ENCODE peak calls at places on chromosomes 13 and 19, in nine cellular contexts. B, M, K, P, U, V, T, I and F are unnamed samples.

GRCh38 chr13:114047358-114047881 is 73.5 kb upstream of the C13orf46 start:
- DNase-seq in B (no peak), M (no peak), K (no peak), P (no peak), U (no peak), V (peak), T (peak), I (no peak), F (no peak)

GRCh38 chr19:23665651-23666410 is 21.2 kb downstream of the ZNF675 start:
- DNase-seq in B (no peak), M (no peak), K (no peak), P (no peak), U (no peak), V (no peak), T (no peak), I (no peak), F (no peak)

GRCh38 chr19:49064029-49064629 is 489 bp downstream of the NTF4 start:
- DNase-seq in B (no peak), M (no peak), K (peak), P (no peak), U (no peak), V (no peak), T (no peak), I (no peak), F (no peak)

GRCh38 chr19:33622809-33623511 is 1.2 kb downstream of the CHST8 start:
- DNase-seq in B (no peak), M (no peak), K (no peak), P (no peak), U (no peak), V (no peak), T (no peak), I (no peak), F (no peak)

GRCh38 chr19:12065100-12065538 is 588 bp downstream of the ZNF844 start:
- DNase-seq in B (peak), M (no peak), K (no peak), P (peak), U (no peak), V (no peak), T (no peak), I (no peak), F (no peak)

GRCh38 chr19:31938675-31939074 is 406.7 kb upstream of the ZNF507 start:
- DNase-seq in B (no peak), M (no peak), K (no peak), P (no peak), U (no peak), V (no peak), T (no peak), I (no peak), F (no peak)

GRCh38 chr13:32883501-32883900 is 132.7 kb upstream of the KL start:
- DNase-seq in B (no peak), M (no peak), K (no peak), P (peak), U (peak), V (no peak), T (no peak), I (no peak), F (no peak)

GRCh38 chr13:35157143-35157755 is 215.2 kb downstream of the NBEA start:
- DNase-seq in B (no peak), M (no peak), K (peak), P (peak), U (peak), V (no peak), T (no peak), I (no peak), F (no peak)

GRCh38 chr19:58554494-58555368 is at the start of gene CHMP2A:
- DNase-seq in B (peak), M (peak), K (peak), P (peak), U (peak), V (peak), T (peak), I (peak), F (peak)

GRCh38 chr19:31625056-31625455 is 275.8 kb upstream of the TSHZ3 start:
- DNase-seq in B (no peak), M (no peak), K (no peak), P (no peak), U (no peak), V (no peak), T (no peak), I (no peak), F (no peak)

GRCh38 chr13:23778007-23778687 is 111.1 kb downstream of the MIPEP start:
- DNase-seq in B (no peak), M (no peak), K (no peak), P (no peak), U (no peak), V (no peak), T (no peak), I (no peak), F (no peak)

GRCh38 chr19:29677001-29677781 is 11.9 kb downstream of the PLEKHF1 start:
- DNase-seq in B (no peak), M (no peak), K (no peak), P (no peak), U (no peak), V (no peak), T (no peak), I (no peak), F (no peak)

GRCh38 chr13:112885782-112886268 is 83.2 kb upstream of the MCF2L start:
- DNase-seq in B (no peak), M (peak), K (peak), P (peak), U (peak), V (no peak), T (peak), I (no peak), F (peak)

GRCh38 chr19:2087621-2088100 is 8.5 kb downstream of the MOB3A start:
- DNase-seq in B (no peak), M (no peak), K (no peak), P (no peak), U (no peak), V (peak), T (no peak), I (no peak), F (no peak)

GRCh38 chr19:15419413-15420025 is 731 bp upstream of the AKAP8L start:
- DNase-seq in B (no peak), M (no peak), K (peak), P (no peak), U (no peak), V (no peak), T (no peak), I (no peak), F (no peak)

GRCh38 chr13:73945871-73946270 is 188.3 kb downstream of the KLF12 start:
- DNase-seq in B (no peak), M (peak), K (no peak), P (no peak), U (no peak), V (no peak), T (no peak), I (no peak), F (no peak)

GRCh38 chr19:28403698-28404099 is 809.3 kb downstream of the UQCRFS1 start:
- DNase-seq in B (no peak), M (no peak), K (no peak), P (no peak), U (no peak), V (no peak), T (no peak), I (no peak), F (no peak)

GRCh38 chr13:54241719-54242118 is 1213.1 kb downstream of the OLFM4 start:
- DNase-seq in B (peak), M (no peak), K (peak), P (peak), U (peak), V (no peak), T (no peak), I (no peak), F (no peak)

GRCh38 chr13:24215732-24216131 is 55.2 kb downstream of the SPATA13 start:
- DNase-seq in B (no peak), M (no peak), K (peak), P (peak), U (peak), V (no peak), T (peak), I (no peak), F (peak)

GRCh38 chr13:24500977-24501376 is 11.6 kb downstream of the PARP4 start:
- DNase-seq in B (no peak), M (no peak), K (peak), P (no peak), U (peak), V (no peak), T (no peak), I (no peak), F (no peak)

GRCh38 chr19:41588497-41589209 is 12.7 kb downstream of the CEACAM21 start:
- DNase-seq in B (no peak), M (no peak), K (peak), P (peak), U (no peak), V (no peak), T (no peak), I (no peak), F (no peak)

GRCh38 chr19:43532571-43532961 is 422 bp upstream of the ZNF575 start:
- DNase-seq in B (no peak), M (peak), K (no peak), P (no peak), U (peak), V (no peak), T (peak), I (peak), F (peak)

GRCh38 chr19:57233207-57233606 is 2.4 kb downstream of the AURKC start:
- DNase-seq in B (no peak), M (no peak), K (no peak), P (no peak), U (no peak), V (no peak), T (no peak), I (no peak), F (no peak)

GRCh38 chr19:30361107-30361447 is 11.1 kb upstream of the ZNF536 start:
- DNase-seq in B (no peak), M (no peak), K (no peak), P (no peak), U (no peak), V (no peak), T (no peak), I (no peak), F (no peak)

GRCh38 chr19:33040994-33041827 is 23.5 kb downstream of the RHPN2 start:
- DNase-seq in B (peak), M (no peak), K (peak), P (no peak), U (no peak), V (no peak), T (no peak), I (no peak), F (peak)

GRCh38 chr13:44860427-44860826 is 128.8 kb downstream of the NUFIP1 start:
- DNase-seq in B (peak), M (no peak), K (no peak), P (no peak), U (no peak), V (no peak), T (no peak), I (no peak), F (no peak)

GRCh38 chr19:13834308-13834790 is 39.1 kb downstream of the ZSWIM4 start:
- DNase-seq in B (peak), M (no peak), K (peak), P (no peak), U (no peak), V (no peak), T (peak), I (no peak), F (no peak)
- H3K4me3 ChIP-seq in B (peak), M (no peak), K (no peak), P (no peak), U (no peak), V (no peak), T (no peak), I (no peak), F (no peak)

GRCh38 chr19:46351241-46352041 is 4.6 kb downstream of the PPP5C start:
- DNase-seq in B (no peak), M (peak), K (peak), P (no peak), U (no peak), V (peak), T (peak), I (no peak), F (peak)
- H3K4me3 ChIP-seq in B (no peak), M (no peak), K (no peak), P (no peak), U (no peak), V (no peak), T (no peak), I (peak), F (peak)

DNA sequence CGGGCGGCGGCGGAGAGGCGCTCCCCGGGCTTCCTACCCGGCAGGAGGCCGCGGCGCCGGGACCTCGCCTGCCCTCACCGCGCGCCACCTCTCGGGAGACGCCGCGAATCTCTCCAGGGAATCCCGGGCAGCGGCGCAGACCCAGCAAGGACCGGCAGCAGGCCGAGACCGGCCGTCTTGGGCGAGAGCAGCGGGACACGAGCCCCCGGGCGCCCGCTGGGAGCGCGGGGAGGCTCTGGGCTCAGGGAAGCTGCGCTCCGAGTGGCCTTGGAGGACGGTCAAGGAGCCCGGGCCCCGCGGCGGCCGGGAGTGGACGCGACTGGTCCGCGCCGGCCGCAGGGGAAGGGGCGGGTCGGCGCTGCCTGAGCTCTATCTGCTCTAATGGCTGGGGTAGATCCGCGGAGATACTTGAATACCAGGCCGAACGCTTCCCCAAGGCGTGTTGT is 14.7 kb downstream of the CDX2 start:
- DNase-seq in B (no peak), M (no peak), K (no peak), P (no peak), U (no peak), V (no peak), T (no peak), I (no peak), F (peak)
- H3K4me3 ChIP-seq in B (no peak), M (peak), K (peak), P (peak), U (no peak), V (peak), T (peak), I (peak), F (peak)

GRCh38 chr13:76723551-76724232 is 162.5 kb downstream of the KCTD12 start:
- DNase-seq in B (no peak), M (no peak), K (peak), P (no peak), U (peak), V (no peak), T (no peak), I (no peak), F (no peak)
- H3K4me3 ChIP-seq in B (no peak), M (no peak), K (no peak), P (no peak), U (no peak), V (no peak), T (no peak), I (no peak), F (no peak)

GRCh38 chr13:109939105-109939504 is 152.7 kb upstream of the IRS2 start:
- DNase-seq in B (no peak), M (no peak), K (no peak), P (no peak), U (no peak), V (no peak), T (no peak), I (no peak), F (no peak)
- H3K4me3 ChIP-seq in B (no peak), M (no peak), K (no peak), P (no peak), U (no peak), V (no peak), T (no peak), I (no peak), F (no peak)

GRCh38 chr13:95707035-95707434 is 30.1 kb downstream of the DNAJC3 start:
- DNase-seq in B (no peak), M (no peak), K (no peak), P (no peak), U (no peak), V (no peak), T (no peak), I (no peak), F (no peak)

GRCh38 chr13:95710313-95710712 is 33.4 kb downstream of the DNAJC3 start:
- DNase-seq in B (no peak), M (no peak), K (peak), P (no peak), U (no peak), V (no peak), T (no peak), I (no peak), F (no peak)

GRCh38 chr13:95708390-95708774 is 31.4 kb downstream of the DNAJC3 start:
- DNase-seq in B (no peak), M (no peak), K (no peak), P (no peak), U (no peak), V (no peak), T (no peak), I (no peak), F (no peak)

GRCh38 chr13:95707442-95708389 is 30.8 kb downstream of the DNAJC3 start:
- DNase-seq in B (no peak), M (no peak), K (no peak), P (no peak), U (no peak), V (no peak), T (no peak), I (no peak), F (no peak)

DNA sequence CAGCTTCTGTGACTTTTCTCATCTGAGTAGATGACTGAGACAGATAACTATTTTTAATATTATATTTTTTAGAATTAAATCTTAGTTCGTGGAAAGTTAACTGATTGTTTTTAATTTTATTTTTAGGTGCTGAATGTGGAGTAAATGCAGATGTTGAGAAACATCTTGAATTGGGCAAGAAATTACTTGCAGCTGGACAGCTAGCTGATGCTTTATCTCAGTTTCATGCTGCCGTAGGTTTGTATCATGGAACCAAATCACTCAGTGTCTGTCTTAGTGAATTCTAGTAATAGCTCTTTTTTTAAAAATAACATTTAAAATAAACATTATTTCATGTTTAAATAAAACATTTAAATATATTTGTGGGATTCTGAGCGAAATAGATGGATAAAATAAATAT is 32.2 kb downstream of the DNAJC3 start:
- DNase-seq in B (no peak), M (no peak), K (no peak), P (no peak), U (no peak), V (no peak), T (no peak), I (no peak), F (no peak)
- H3K4me3 ChIP-seq in B (no peak), M (no peak), K (no peak), P (no peak), U (no peak), V (no peak), T (no peak), I (no peak), F (no peak)

GRCh38 chr19:51128227-51128626 is 3.5 kb downstream of the SIGLEC9 start:
- DNase-seq in B (no peak), M (no peak), K (no peak), P (no peak), U (no peak), V (no peak), T (no peak), I (no peak), F (no peak)
- H3K4me3 ChIP-seq in B (no peak), M (no peak), K (no peak), P (no peak), U (no peak), V (no peak), T (no peak), I (no peak), F (no peak)

GRCh38 chr13:80012281-80012680 is 328.6 kb downstream of the SPRY2 start:
- DNase-seq in B (no peak), M (no peak), K (peak), P (no peak), U (no peak), V (no peak), T (no peak), I (no peak), F (no peak)

GRCh38 chr13:80011448-80012212 is 329.3 kb downstream of the SPRY2 start:
- DNase-seq in B (no peak), M (no peak), K (no peak), P (no peak), U (no peak), V (no peak), T (no peak), I (no peak), F (peak)

GRCh38 chr13:80010286-80010831 is 330.6 kb downstream of the SPRY2 start:
- DNase-seq in B (no peak), M (no peak), K (no peak), P (no peak), U (no peak), V (no peak), T (no peak), I (no peak), F (no peak)

GRCh38 chr13:80009760-80010159 is 331.2 kb downstream of the SPRY2 start:
- DNase-seq in B (no peak), M (no peak), K (no peak), P (no peak), U (no peak), V (no peak), T (no peak), I (no peak), F (no peak)

DNA sequence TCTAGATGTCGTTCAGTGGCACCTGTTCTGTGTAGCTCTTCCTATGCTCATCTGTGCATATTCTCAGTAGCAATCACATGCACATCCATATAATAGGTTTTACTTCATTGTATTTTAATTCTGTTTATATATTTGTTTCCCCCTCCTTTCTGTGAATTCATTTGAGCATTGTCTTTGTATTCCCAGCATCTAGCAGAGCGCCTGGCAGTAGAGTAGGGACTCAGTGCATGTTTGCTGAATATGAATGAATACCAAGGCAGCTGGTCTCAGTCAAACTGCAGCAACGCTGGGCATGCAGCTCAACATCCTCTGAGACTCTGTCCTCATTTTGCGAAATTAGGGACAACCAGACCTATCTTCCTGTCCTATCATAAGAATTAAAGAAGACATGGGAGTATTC is 330.1 kb downstream of the SPRY2 start:
- DNase-seq in B (no peak), M (no peak), K (no peak), P (no peak), U (no peak), V (no peak), T (no peak), I (no peak), F (no peak)
- H3K4me3 ChIP-seq in B (no peak), M (no peak), K (no peak), P (no peak), U (no peak), V (no peak), T (no peak), I (no peak), F (no peak)

GRCh38 chr13:36346222-36347083 is at the start of gene SPART:
- DNase-seq in B (peak), M (peak), K (peak), P (peak), U (peak), V (peak), T (peak), I (peak), F (peak)

GRCh38 chr13:36344886-36345437 is 1.2 kb downstream of the SPART start:
- DNase-seq in B (no peak), M (no peak), K (no peak), P (no peak), U (no peak), V (no peak), T (no peak), I (peak), F (no peak)

GRCh38 chr13:36345438-36346221 is 564 bp downstream of the SPART start:
- DNase-seq in B (peak), M (peak), K (peak), P (peak), U (peak), V (peak), T (peak), I (peak), F (peak)

GRCh38 chr13:36343766-36344165 is 2.4 kb downstream of the SPART start:
- DNase-seq in B (no peak), M (no peak), K (no peak), P (no peak), U (no peak), V (no peak), T (no peak), I (no peak), F (no peak)

GRCh38 chr13:36344173-36344572 is 2.0 kb downstream of the SPART start:
- DNase-seq in B (no peak), M (no peak), K (peak), P (no peak), U (no peak), V (no peak), T (no peak), I (no peak), F (no peak)
- H3K4me3 ChIP-seq in B (peak), M (no peak), K (no peak), P (no peak), U (peak), V (no peak), T (peak), I (no peak), F (no peak)